ENCODE peak calls at places on chromosome 3, in four cellular contexts. One of them, this sample, is unnamed.

GRCh38 chr3:115784739-115785571 is 161.6 kb downstream of the GAP43 start:
- DNase-seq in nephron progenitor cell: no peak
- DNase-seq in cardiac muscle cell: peak; percentile 15
- DNase-seq in fibroblast of the aortic adventitia: peak; percentile 75
- DNase-seq in this sample: peak; percentile 95

GRCh38 chr3:4757949-4758855 is 221.0 kb upstream of the BHLHE40 start:
- DNase-seq in fibroblast of the aortic adventitia: no peak
- DNase-seq in nephron progenitor cell: no peak
- DNase-seq in cardiac muscle cell: no peak
- DNase-seq in this sample: no peak

GRCh38 chr3:63774776-63775175 is 44.3 kb upstream of the C3orf49 start:
- DNase-seq in nephron progenitor cell: no peak
- DNase-seq in fibroblast of the aortic adventitia: peak; percentile 16
- DNase-seq in cardiac muscle cell: no peak
- DNase-seq in this sample: no peak

GRCh38 chr3:56704706-56705105 is 21.6 kb upstream of the TASOR start:
- DNase-seq in fibroblast of the aortic adventitia: no peak
- DNase-seq in nephron progenitor cell: no peak
- DNase-seq in cardiac muscle cell: no peak
- DNase-seq in this sample: no peak

GRCh38 chr3:105195260-105195659 is 171.4 kb upstream of the ALCAM start:
- DNase-seq in cardiac muscle cell: no peak
- DNase-seq in fibroblast of the aortic adventitia: peak; percentile 62
- DNase-seq in nephron progenitor cell: no peak
- DNase-seq in this sample: no peak

GRCh38 chr3:49700453-49701128 is 11.2 kb downstream of the RNF123 start:
- DNase-seq in fibroblast of the aortic adventitia: no peak
- DNase-seq in cardiac muscle cell: no peak
- DNase-seq in nephron progenitor cell: no peak
- DNase-seq in this sample: no peak

GRCh38 chr3:52019352-52020080 is 23.8 kb upstream of the RPL29 start:
- DNase-seq in fibroblast of the aortic adventitia: no peak
- DNase-seq in nephron progenitor cell: no peak
- DNase-seq in cardiac muscle cell: peak; percentile 85
- DNase-seq in this sample: no peak

GRCh38 chr3:197027151-197027895 is 2.3 kb downstream of the MELTF start:
- DNase-seq in fibroblast of the aortic adventitia: no peak
- DNase-seq in cardiac muscle cell: no peak
- DNase-seq in nephron progenitor cell: no peak
- DNase-seq in this sample: no peak

GRCh38 chr3:134378384-134378783 is 4.1 kb upstream of the AMOTL2 start:
- DNase-seq in nephron progenitor cell: no peak
- DNase-seq in cardiac muscle cell: peak; percentile 77
- DNase-seq in fibroblast of the aortic adventitia: peak; percentile 43
- DNase-seq in this sample: no peak

GRCh38 chr3:15339786-15340215 is 7.4 kb upstream of the SH3BP5 start:
- DNase-seq in cardiac muscle cell: no peak
- DNase-seq in fibroblast of the aortic adventitia: peak; percentile 73
- DNase-seq in nephron progenitor cell: no peak
- DNase-seq in this sample: no peak

GRCh38 chr3:48352546-48352945 is 19.1 kb upstream of the SPINK8 start:
- DNase-seq in fibroblast of the aortic adventitia: no peak
- DNase-seq in cardiac muscle cell: no peak
- DNase-seq in nephron progenitor cell: no peak
- DNase-seq in this sample: no peak

GRCh38 chr3:195458188-195458800 is 15.5 kb upstream of the ACAP2 start:
- DNase-seq in fibroblast of the aortic adventitia: peak; percentile 59
- DNase-seq in cardiac muscle cell: no peak
- DNase-seq in nephron progenitor cell: no peak
- DNase-seq in this sample: no peak

GRCh38 chr3:72997421-72997961 is 880 bp downstream of the PPP4R2 start:
- DNase-seq in cardiac muscle cell: peak; percentile 64
- DNase-seq in nephron progenitor cell: peak; percentile 18
- DNase-seq in fibroblast of the aortic adventitia: peak; percentile 68
- DNase-seq in this sample: no peak

GRCh38 chr3:114519415-114519814 is 225.6 kb downstream of the TIGIT start:
- DNase-seq in fibroblast of the aortic adventitia: peak; percentile 74
- DNase-seq in cardiac muscle cell: peak; percentile 52
- DNase-seq in nephron progenitor cell: no peak
- DNase-seq in this sample: no peak

GRCh38 chr3:37641556-37641955 is 220.1 kb upstream of the CTDSPL start:
- DNase-seq in fibroblast of the aortic adventitia: no peak
- DNase-seq in nephron progenitor cell: no peak
- DNase-seq in cardiac muscle cell: no peak
- DNase-seq in this sample: no peak

GRCh38 chr3:170089862-170090600 is 52.2 kb downstream of the GPR160 start:
- DNase-seq in fibroblast of the aortic adventitia: no peak
- DNase-seq in cardiac muscle cell: no peak
- DNase-seq in nephron progenitor cell: no peak
- DNase-seq in this sample: no peak

GRCh38 chr3:44883213-44883955 is 9.0 kb downstream of the TGM4 start:
- DNase-seq in fibroblast of the aortic adventitia: no peak
- DNase-seq in cardiac muscle cell: no peak
- DNase-seq in nephron progenitor cell: no peak
- DNase-seq in this sample: no peak

GRCh38 chr3:125375950-125376679 is 990 bp upstream of the ZNF148 start:
- DNase-seq in fibroblast of the aortic adventitia: peak; percentile 12
- DNase-seq in cardiac muscle cell: no peak
- DNase-seq in nephron progenitor cell: no peak
- DNase-seq in this sample: no peak

GRCh38 chr3:57910988-57911387 is 97.2 kb upstream of the FLNB start:
- DNase-seq in fibroblast of the aortic adventitia: peak; percentile 18
- DNase-seq in cardiac muscle cell: no peak
- DNase-seq in nephron progenitor cell: no peak
- DNase-seq in this sample: no peak

GRCh38 chr3:39114456-39114855 is 7.0 kb downstream of the TTC21A start:
- DNase-seq in nephron progenitor cell: no peak
- DNase-seq in fibroblast of the aortic adventitia: no peak
- DNase-seq in cardiac muscle cell: no peak
- DNase-seq in this sample: no peak

GRCh38 chr3:149564079-149564478 is 89.6 kb downstream of the TM4SF4 start:
- DNase-seq in fibroblast of the aortic adventitia: peak; percentile 38
- DNase-seq in nephron progenitor cell: no peak
- DNase-seq in cardiac muscle cell: no peak
- DNase-seq in this sample: no peak

GRCh38 chr3:43926073-43926472 is 235.3 kb downstream of the ABHD5 start:
- DNase-seq in fibroblast of the aortic adventitia: no peak
- DNase-seq in cardiac muscle cell: no peak
- DNase-seq in nephron progenitor cell: no peak
- DNase-seq in this sample: no peak

GRCh38 chr3:50134367-50134766 is 20.8 kb upstream of the SEMA3F start:
- DNase-seq in fibroblast of the aortic adventitia: no peak
- DNase-seq in nephron progenitor cell: no peak
- DNase-seq in cardiac muscle cell: no peak
- DNase-seq in this sample: no peak

GRCh38 chr3:142168514-142168913 is 19.2 kb upstream of the TFDP2 start:
- DNase-seq in fibroblast of the aortic adventitia: no peak
- DNase-seq in nephron progenitor cell: no peak
- DNase-seq in cardiac muscle cell: no peak
- DNase-seq in this sample: no peak

GRCh38 chr3:122299872-122300460 is 25.1 kb upstream of the CSTA start:
- DNase-seq in nephron progenitor cell: peak; percentile 7
- DNase-seq in cardiac muscle cell: no peak
- DNase-seq in fibroblast of the aortic adventitia: no peak
- DNase-seq in this sample: no peak

GRCh38 chr3:14537590-14538450 is 2.3 kb downstream of the GRIP2 start:
- DNase-seq in nephron progenitor cell: no peak
- DNase-seq in cardiac muscle cell: no peak
- DNase-seq in fibroblast of the aortic adventitia: no peak
- DNase-seq in this sample: no peak

GRCh38 chr3:195800240-195800639 is 11.5 kb downstream of the MUC4 start:
- DNase-seq in nephron progenitor cell: no peak
- DNase-seq in cardiac muscle cell: no peak
- DNase-seq in fibroblast of the aortic adventitia: no peak
- DNase-seq in this sample: no peak

GRCh38 chr3:145251311-145251710 is 909.7 kb downstream of the PLOD2 start:
- DNase-seq in nephron progenitor cell: no peak
- DNase-seq in cardiac muscle cell: no peak
- DNase-seq in fibroblast of the aortic adventitia: no peak
- DNase-seq in this sample: no peak

GRCh38 chr3:71225951-71226564 is 357.5 kb downstream of the FOXP1 start:
- DNase-seq in fibroblast of the aortic adventitia: peak; percentile 55
- DNase-seq in cardiac muscle cell: no peak
- DNase-seq in nephron progenitor cell: no peak
- DNase-seq in this sample: no peak

GRCh38 chr3:152113413-152113812 is 155.3 kb upstream of the MBNL1 start:
- DNase-seq in fibroblast of the aortic adventitia: peak; percentile 56
- DNase-seq in cardiac muscle cell: no peak
- DNase-seq in nephron progenitor cell: no peak
- DNase-seq in this sample: no peak

GRCh38 chr3:104901396-104901795 is 465.3 kb upstream of the ALCAM start:
- DNase-seq in nephron progenitor cell: no peak
- DNase-seq in fibroblast of the aortic adventitia: no peak
- DNase-seq in cardiac muscle cell: no peak
- DNase-seq in this sample: no peak

GRCh38 chr3:155412856-155413255 is 119.4 kb upstream of the STRIT1 start:
- DNase-seq in fibroblast of the aortic adventitia: no peak
- DNase-seq in nephron progenitor cell: no peak
- DNase-seq in cardiac muscle cell: peak; percentile 19
- DNase-seq in this sample: no peak

GRCh38 chr3:123758081-123758564 is 126.0 kb downstream of the MYLK start:
- DNase-seq in fibroblast of the aortic adventitia: peak; percentile 33
- DNase-seq in cardiac muscle cell: no peak
- DNase-seq in nephron progenitor cell: no peak
- DNase-seq in this sample: no peak

GRCh38 chr3:128283429-128283828 is 130.1 kb downstream of the EEFSEC start:
- DNase-seq in cardiac muscle cell: no peak
- DNase-seq in nephron progenitor cell: no peak
- DNase-seq in fibroblast of the aortic adventitia: no peak
- DNase-seq in this sample: no peak

GRCh38 chr3:86951343-86951742 is 39.6 kb downstream of the VGLL3 start:
- DNase-seq in nephron progenitor cell: no peak
- DNase-seq in fibroblast of the aortic adventitia: peak; percentile 55
- DNase-seq in cardiac muscle cell: no peak
- DNase-seq in this sample: no peak

This sample was measured in BJ.